ENCODE peak calls at places on chromosome 5, in ten cellular contexts. W is uterus; J is sigmoid colon; V is endodermal cell; I is GM12878; X is mammary epithelial cell; K is adrenal gland; H is heart right ventricle; P is SJSA1; C is CD8-positive, alpha-beta T cell. O is an unnamed sample.

GRCh38 chr5:96297867-96298266 is 135.2 kb downstream of the PCSK1 start:
- DNase-seq in V (no peak), X (peak; percentile 53), I (no peak), W (no peak), J (peak; percentile 69), H (no peak), K (no peak), P (peak; percentile 33), C (no peak), O (peak; percentile 41)

GRCh38 chr5:151757233-151758140 is 944 bp downstream of the ATOX1 start:
- DNase-seq in W (no peak), H (no peak), P (no peak), X (peak; percentile 50), I (no peak), J (no peak), V (no peak), C (no peak), K (no peak), O (peak; percentile 26)

GRCh38 chr5:64347308-64347707 is 158.5 kb upstream of the RGS7BP start:
- DNase-seq in W (no peak), H (no peak), P (no peak), C (no peak), I (no peak), V (no peak), X (no peak), J (no peak), K (no peak), O (no peak)

GRCh38 chr5:89168766-89169165 is 285.8 kb upstream of the MEF2C start:
- DNase-seq in V (no peak), W (no peak), H (no peak), K (no peak), C (no peak), I (peak; percentile 20), J (no peak), X (no peak), P (no peak), O (no peak)

GRCh38 chr5:87383216-87383615 is 29.5 kb downstream of the CCNH start:
- DNase-seq in K (no peak), P (peak; percentile 85), I (no peak), W (no peak), X (no peak), H (no peak), J (no peak), C (no peak), V (no peak), O (no peak)

GRCh38 chr5:142255831-142256230 is 69.0 kb downstream of the SPRY4 start:
- DNase-seq in W (no peak), I (no peak), J (no peak), K (no peak), V (no peak), C (no peak), P (no peak), H (no peak), X (no peak), O (no peak)

GRCh38 chr5:145960848-145961600 is 24.6 kb downstream of the SH3RF2 start:
- DNase-seq in J (no peak), W (no peak), H (no peak), P (peak; percentile 33), I (no peak), X (peak; percentile 52), K (no peak), C (no peak), V (no peak), O (no peak)

GRCh38 chr5:113394658-113395057 is 40.1 kb downstream of the TSSK1B start:
- DNase-seq in H (no peak), P (no peak), J (no peak), I (no peak), V (no peak), K (no peak), X (no peak), W (no peak), C (no peak), O (no peak)

GRCh38 chr5:76849767-76850291 is at the start of gene S100Z:
- DNase-seq in X (no peak), K (no peak), P (no peak), C (peak; percentile 6), I (no peak), W (no peak), V (no peak), H (no peak), J (no peak), O (no peak)

GRCh38 chr5:15722305-15722704 is 222.3 kb downstream of the FBXL7 start:
- DNase-seq in W (no peak), H (no peak), I (no peak), X (no peak), C (no peak), J (no peak), V (no peak), K (no peak), P (no peak), O (no peak)

GRCh38 chr5:115460476-115460875 is 84.1 kb downstream of the FEM1C start:
- DNase-seq in I (peak; percentile 40), J (no peak), X (peak; percentile 90), K (peak; percentile 59), H (peak; percentile 81), V (no peak), P (peak; percentile 60), W (no peak), C (no peak), O (peak; percentile 96)

DNA sequence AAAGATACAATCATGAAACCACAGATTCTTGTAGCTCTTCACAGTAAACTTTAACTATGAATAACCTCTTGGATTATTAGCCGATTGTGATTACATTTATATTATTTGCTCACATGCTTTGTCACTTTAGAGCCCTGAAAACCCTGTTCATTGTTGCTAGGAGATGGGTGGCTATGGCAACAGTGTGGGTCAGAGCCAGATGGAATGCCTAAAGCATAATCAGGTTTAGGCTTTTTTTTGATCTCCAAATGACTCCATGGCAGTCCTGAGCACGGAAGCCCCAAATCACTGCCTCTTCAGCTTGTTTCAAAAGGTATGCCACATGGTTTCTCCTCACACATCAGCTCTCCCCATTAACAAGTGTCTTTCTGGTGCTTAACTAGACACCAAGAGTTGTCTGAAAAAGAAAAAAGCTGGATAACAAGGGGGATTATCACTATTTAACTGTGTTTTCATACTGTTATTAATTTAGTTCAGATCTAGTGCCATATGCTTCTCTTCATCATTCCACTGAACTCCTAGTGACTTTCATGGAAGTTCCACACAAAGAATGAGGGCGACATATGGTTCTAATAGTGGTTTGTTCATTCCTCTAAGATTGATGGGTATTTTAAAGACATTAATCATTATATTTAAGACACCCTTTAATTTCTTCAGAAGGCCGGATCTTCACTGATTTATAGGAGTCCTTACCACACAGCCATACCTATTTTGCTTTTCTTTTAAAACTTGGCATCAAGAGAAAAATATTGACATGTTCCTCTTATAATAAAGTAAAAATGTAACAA is 88.7 kb upstream of the PAM start:
- DNase-seq in I (no peak), P (no peak), V (no peak), J (no peak), W (no peak), X (no peak), K (peak; percentile 56), C (no peak), H (no peak), O (no peak)
- H3K4me3 ChIP-seq in I (no peak overlapping the region), P (no peak overlapping the region), V (no peak overlapping the region), J (no peak overlapping the region), W (no peak overlapping the region), X (no peak overlapping the region), K (no peak overlapping the region), C (no peak overlapping the region), H (no peak overlapping the region), O (no peak overlapping the region)

DNA sequence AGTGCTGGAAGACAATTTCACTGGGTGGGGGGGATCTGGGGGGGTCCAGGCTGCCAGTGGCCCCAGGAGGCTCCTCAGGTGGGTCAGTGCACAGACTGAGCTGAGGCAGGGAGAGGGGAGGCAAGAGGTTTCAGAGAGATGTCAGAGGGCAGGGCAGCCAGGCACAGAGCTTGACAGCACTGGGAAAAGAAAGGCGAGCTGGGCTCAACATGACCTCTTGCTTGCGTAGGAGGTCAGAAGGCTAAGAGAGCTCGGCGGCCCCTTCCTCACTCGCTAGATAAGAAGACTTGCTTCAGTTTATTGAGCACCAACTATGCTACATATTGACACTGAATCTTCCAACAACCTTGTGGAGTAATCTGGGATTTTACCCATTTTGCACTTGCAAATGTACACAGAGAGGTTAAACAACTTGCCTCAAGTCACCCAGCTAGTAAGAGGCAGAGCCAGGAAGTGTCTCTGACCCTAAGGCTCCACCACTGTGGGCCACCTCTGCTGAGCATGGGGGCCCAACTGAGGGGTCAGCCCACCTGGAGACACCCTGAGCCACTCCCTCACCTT is 3.5 kb downstream of the PDLIM7 start:
- DNase-seq in I (no peak), P (no peak), X (no peak), J (no peak), C (no peak), W (no peak), H (no peak), V (no peak), K (no peak), O (no peak)
- H3K36me3 ChIP-seq in I (peaks cover 6% of the 10 kb centered on the region), P (peaks cover 80% of the 10 kb centered on the region), X (peaks cover 8% of the 10 kb centered on the region), J (peaks cover 51% of the 10 kb centered on the region), C (no peaks in the 10 kb centered on the region), W (no peaks in the 10 kb centered on the region), H (peaks cover 30% of the 10 kb centered on the region), V (peaks cover 61% of the 10 kb centered on the region), K (no peaks in the 10 kb centered on the region), O (peaks cover 73% of the 10 kb centered on the region)

DNA sequence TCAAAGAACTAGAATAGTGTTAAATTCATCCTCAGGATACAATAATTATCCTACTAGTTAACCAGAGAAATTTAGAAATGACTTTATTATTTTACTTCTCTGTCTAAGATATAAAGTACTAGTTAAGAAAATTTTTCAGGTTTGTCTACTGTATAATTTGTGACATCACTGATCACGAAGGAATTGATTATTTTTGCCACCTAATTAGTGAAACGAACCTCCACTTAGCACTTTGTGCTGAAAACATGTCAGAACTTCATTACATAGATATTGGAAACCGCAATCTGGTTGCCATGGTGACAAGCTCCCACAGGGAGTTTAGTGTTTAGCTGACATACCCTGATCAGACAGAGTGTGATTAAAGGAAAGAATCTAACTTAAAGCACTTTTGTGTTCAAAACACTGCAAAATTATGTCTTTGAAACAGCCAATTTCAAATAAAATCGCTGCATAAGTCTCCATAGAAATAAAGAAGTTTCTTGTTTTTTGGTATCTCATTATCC is 668.4 kb upstream of the CCNG1 start:
- DNase-seq in C (no peak), P (no peak), W (no peak), J (no peak), H (no peak), K (no peak), I (peak; percentile 9), X (no peak), V (no peak), O (no peak)
- H3K9me3 ChIP-seq in C (no peaks in the 10 kb centered on the region), P (peaks cover 3% of the 10 kb centered on the region), W (no peaks in the 10 kb centered on the region), J (no peaks in the 10 kb centered on the region), H (no peaks in the 10 kb centered on the region), K (no peaks in the 10 kb centered on the region), I (no peaks in the 10 kb centered on the region), X (peaks cover 6% of the 10 kb centered on the region), V (no peaks in the 10 kb centered on the region), O (no peaks in the 10 kb centered on the region)

DNA sequence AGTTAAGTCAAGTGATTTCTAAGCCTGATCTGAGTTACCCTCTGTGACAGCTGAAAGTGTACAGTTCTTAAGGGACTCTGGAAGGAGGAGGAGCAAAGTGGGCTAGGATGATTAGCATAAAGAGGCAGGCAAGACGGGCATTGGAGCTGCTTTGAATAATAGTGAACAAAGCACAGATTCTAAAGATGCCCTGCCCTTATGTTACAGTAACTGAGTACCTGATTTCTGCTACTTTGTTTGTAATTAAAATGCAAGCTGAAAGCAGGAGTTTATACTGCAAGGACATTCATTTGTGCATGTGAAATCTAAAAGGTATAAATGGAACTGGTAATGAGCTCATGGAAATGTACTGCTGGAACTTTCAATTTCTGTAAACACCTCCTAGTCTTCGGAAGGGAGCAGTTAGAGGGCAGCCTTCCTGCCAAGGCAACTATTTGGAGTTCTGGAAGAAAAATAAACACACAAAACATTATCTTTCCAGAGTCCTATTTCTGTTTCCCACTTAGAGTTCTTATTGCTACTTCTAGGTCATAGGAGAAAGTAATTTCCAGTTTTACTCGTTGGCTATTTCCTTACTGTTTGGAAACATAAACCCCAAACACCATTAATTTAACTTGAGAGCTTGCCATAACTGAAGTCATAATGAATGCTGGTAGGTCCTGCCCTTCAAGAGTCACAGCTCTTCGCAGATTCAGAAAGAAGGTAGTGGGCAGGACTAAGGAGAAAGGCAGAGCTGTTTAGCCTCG is at the start of gene RANBP3L:
- DNase-seq in W (no peak), V (no peak), H (peak; percentile 22), J (no peak), P (peak; percentile 55), K (peak; percentile 28), I (no peak), C (no peak), X (peak; percentile 22), O (peak; percentile 46)
- H3K4me3 ChIP-seq in W (peak within 1 kb of the TSS; percentile 0), V (no peak within 1 kb of the TSS), H (peak within 1 kb of the TSS; percentile 38), J (peak within 1 kb of the TSS; percentile 32), P (peak within 1 kb of the TSS; percentile 24), K (no peak within 1 kb of the TSS), I (no peak within 1 kb of the TSS), C (no peak within 1 kb of the TSS), X (peak within 1 kb of the TSS; percentile 10), O (peak within 1 kb of the TSS; percentile 11)

O was measured in MG63.